ENCODE peak calls at places on chromosomes 13 and 19, in eight cellular contexts. Z, L, M, P, F, A, N and V are unnamed samples. For H3K4me1, the result is how much of the 10 kb centered on the place peaks cover.

GRCh38 chr19:48735031-48735615 is 5.3 kb downstream of the RASIP1 start:
- DNase-seq in Z (no peak), L (no peak), M (peak), P (no peak), F (no peak), A (no peak), N (no peak), V (peak)

GRCh38 chr13:53198017-53198416 is 169.4 kb downstream of the OLFM4 start:
- DNase-seq in Z (no peak), L (peak), M (peak), P (no peak), F (no peak), A (no peak), N (no peak), V (peak)

GRCh38 chr19:41753159-41753558 is 2.2 kb upstream of the CEACAM6 start:
- DNase-seq in Z (no peak), L (peak), M (peak), P (peak), F (no peak), A (peak), N (no peak), V (peak)

GRCh38 chr19:1379126-1379905 is 4.4 kb upstream of the NDUFS7 start:
- DNase-seq in Z (no peak), L (no peak), M (no peak), P (no peak), F (no peak), A (no peak), N (no peak), V (no peak)

GRCh38 chr13:110495881-110496280 is 65.6 kb downstream of the RAB20 start:
- DNase-seq in Z (no peak), L (no peak), M (no peak), P (no peak), F (no peak), A (no peak), N (no peak), V (no peak)

GRCh38 chr13:112102243-112102642 is 35.3 kb downstream of the SOX1 start:
- DNase-seq in Z (peak), L (no peak), M (peak), P (no peak), F (no peak), A (no peak), N (no peak), V (peak)

GRCh38 chr13:75326173-75327131 is 155.5 kb downstream of the TBC1D4 start:
- DNase-seq in Z (no peak), L (peak), M (no peak), P (no peak), F (peak), A (no peak), N (no peak), V (no peak)

GRCh38 chr19:4007836-4008539 is 452 bp downstream of the PIAS4 start:
- DNase-seq in Z (no peak), L (peak), M (peak), P (no peak), F (peak), A (peak), N (no peak), V (peak)

GRCh38 chr13:21948781-21949474 is 278.1 kb downstream of the FGF9 start:
- DNase-seq in Z (no peak), L (no peak), M (no peak), P (no peak), F (no peak), A (no peak), N (no peak), V (no peak)

GRCh38 chr19:30069535-30070197 is 127.6 kb downstream of the URI1 start:
- DNase-seq in Z (peak), L (no peak), M (no peak), P (peak), F (no peak), A (no peak), N (no peak), V (no peak)

GRCh38 chr13:29758591-29759114 is 91.8 kb downstream of the UBL3 start:
- DNase-seq in Z (no peak), L (no peak), M (no peak), P (no peak), F (no peak), A (peak), N (peak), V (no peak)

GRCh38 chr19:48963371-48964204 is 1.5 kb upstream of the FTL start:
- DNase-seq in Z (peak), L (no peak), M (peak), P (peak), F (peak), A (peak), N (no peak), V (peak)

GRCh38 chr19:40530091-40530901 is 46.4 kb upstream of the SHKBP1 start:
- DNase-seq in Z (no peak), L (peak), M (peak), P (peak), F (peak), A (no peak), N (no peak), V (peak)

GRCh38 chr19:51094696-51095279 is 12.1 kb upstream of the KLK14 start:
- DNase-seq in Z (no peak), L (peak), M (peak), P (peak), F (no peak), A (no peak), N (no peak), V (peak)

DNA sequence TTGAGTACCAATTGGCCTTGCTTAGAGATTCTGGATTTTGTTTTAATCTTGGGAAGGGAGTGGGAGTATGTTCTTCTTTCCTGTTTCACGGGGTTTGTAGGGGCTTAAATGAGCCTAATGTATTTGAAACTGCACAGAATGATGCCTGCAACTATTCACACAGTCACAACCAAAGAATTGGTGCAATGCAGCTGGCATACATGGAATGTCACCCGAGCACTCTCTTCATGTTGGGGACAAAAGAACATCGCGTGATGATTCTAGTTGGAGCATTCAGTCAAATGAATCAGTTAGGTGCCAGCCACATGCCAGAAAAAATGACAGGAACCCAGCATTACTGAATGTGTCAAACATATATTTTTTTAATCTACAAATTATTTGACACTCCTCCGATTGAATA is 22.1 kb downstream of the STARD13 start:
- DNase-seq in Z (no peak), L (no peak), M (no peak), P (no peak), F (no peak), A (no peak), N (no peak), V (no peak)
- H3K4me1 ChIP-seq in Z (under half), L (half or more), M (under half), P (half or more), F (under half), A (half or more), N (under half), V (under half)

GRCh38 chr13:46600943-46601311 is 48.0 kb downstream of the LRCH1 start:
- DNase-seq in Z (no peak), L (no peak), M (no peak), P (no peak), F (no peak), A (no peak), N (no peak), V (no peak)

GRCh38 chr13:46604226-46604968 is 51.4 kb downstream of the LRCH1 start:
- DNase-seq in Z (no peak), L (no peak), M (no peak), P (no peak), F (no peak), A (no peak), N (no peak), V (no peak)

GRCh38 chr13:46605089-46605488 is 52.1 kb downstream of the LRCH1 start:
- DNase-seq in Z (no peak), L (no peak), M (no peak), P (no peak), F (no peak), A (no peak), N (no peak), V (no peak)

GRCh38 chr13:46602531-46602930 is 49.6 kb downstream of the LRCH1 start:
- DNase-seq in Z (no peak), L (no peak), M (no peak), P (no peak), F (no peak), A (no peak), N (no peak), V (no peak)

DNA sequence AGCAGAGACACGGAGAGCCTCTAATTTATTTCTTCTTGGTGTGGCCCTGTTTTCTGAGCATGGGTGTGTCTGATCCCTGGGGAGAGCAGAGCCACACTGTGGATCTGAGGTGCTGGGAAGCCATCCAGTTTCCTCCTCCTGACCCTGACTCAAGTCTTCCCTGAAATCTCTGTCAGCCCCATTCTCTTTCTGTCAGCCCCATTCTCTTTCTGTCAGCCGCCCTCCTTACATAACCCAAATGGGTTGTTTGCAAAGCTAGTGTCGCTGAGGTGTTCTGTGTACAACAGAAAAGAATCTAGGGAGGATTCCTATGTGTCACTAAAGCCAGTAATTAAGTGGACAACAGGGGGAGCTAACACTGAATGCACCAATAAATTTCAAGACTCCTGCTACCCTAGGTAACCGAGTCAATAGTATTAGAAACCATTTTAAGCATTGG is 50.2 kb downstream of the LRCH1 start:
- DNase-seq in Z (no peak), L (no peak), M (peak), P (no peak), F (no peak), A (no peak), N (no peak), V (peak)
- TF ChIP-seq CTCF in Z (no peak), L (peak), M (peak), P (no peak), F (no peak), A (no peak), N (no peak), V (peak)

DNA sequence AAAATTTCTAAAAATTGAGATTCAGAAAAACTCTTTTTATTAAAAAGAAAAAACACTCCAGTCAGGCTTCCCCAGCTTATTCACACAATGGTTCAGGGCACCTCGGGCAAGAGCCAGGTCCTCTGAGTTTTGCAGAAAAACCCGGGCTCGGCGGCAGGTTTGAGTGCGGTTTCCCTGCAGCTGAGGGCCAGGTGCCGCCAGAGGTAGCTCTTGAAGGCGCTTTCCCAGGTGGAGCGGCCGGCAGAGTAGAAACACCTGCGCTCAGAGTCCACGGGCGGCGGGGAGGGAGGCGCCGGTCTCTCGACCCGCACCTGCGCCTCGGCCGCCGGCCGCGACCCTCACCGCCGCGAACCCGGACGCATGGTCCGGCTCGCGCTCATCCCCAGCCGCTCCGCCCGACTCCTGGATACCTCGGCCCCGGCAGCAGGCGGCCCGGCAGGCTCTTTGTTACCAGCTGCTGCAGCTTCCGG is 444 bp downstream of the PROSER1 start:
- DNase-seq in Z (peak), L (no peak), M (no peak), P (no peak), F (no peak), A (no peak), N (no peak), V (no peak)
- H3K4me1 ChIP-seq in Z (under half), L (under half), M (under half), P (under half), F (under half), A (half or more), N (under half), V (under half)

GRCh38 chr19:43765109-43765876 is 10.5 kb upstream of the SMG9 start:
- DNase-seq in Z (peak), L (no peak), M (no peak), P (no peak), F (no peak), A (peak), N (peak), V (no peak)

GRCh38 chr19:43763473-43763939 is 8.7 kb upstream of the SMG9 start:
- DNase-seq in Z (no peak), L (no peak), M (no peak), P (no peak), F (no peak), A (peak), N (no peak), V (no peak)

GRCh38 chr19:43759515-43759914 is 4.8 kb upstream of the SMG9 start:
- DNase-seq in Z (no peak), L (no peak), M (peak), P (no peak), F (no peak), A (peak), N (no peak), V (no peak)

GRCh38 chr19:43760941-43761340 is 6.2 kb upstream of the SMG9 start:
- DNase-seq in Z (no peak), L (no peak), M (no peak), P (no peak), F (no peak), A (no peak), N (no peak), V (no peak)

GRCh38 chr19:43762814-43763213 is 8.1 kb upstream of the SMG9 start:
- DNase-seq in Z (no peak), L (no peak), M (no peak), P (no peak), F (no peak), A (no peak), N (no peak), V (no peak)
- TF ChIP-seq CTCF in Z (no peak), L (no peak), M (no peak), P (no peak), F (no peak), A (no peak), N (no peak), V (no peak)

GRCh38 chr13:50911937-50912624 is 2.5 kb downstream of the RNASEH2B start:
- DNase-seq in Z (peak), L (peak), M (peak), P (peak), F (peak), A (peak), N (peak), V (peak)
- H3K4me1 ChIP-seq in Z (under half), L (under half), M (under half), P (under half), F (under half), A (under half), N (under half), V (under half)

GRCh38 chr19:53015730-53016129 is 2.0 kb downstream of the ERVV-1 start:
- DNase-seq in Z (no peak), L (no peak), M (peak), P (no peak), F (no peak), A (no peak), N (no peak), V (no peak)

GRCh38 chr19:53015159-53015558 is 1.4 kb downstream of the ERVV-1 start:
- DNase-seq in Z (no peak), L (no peak), M (no peak), P (no peak), F (no peak), A (no peak), N (no peak), V (no peak)

DNA sequence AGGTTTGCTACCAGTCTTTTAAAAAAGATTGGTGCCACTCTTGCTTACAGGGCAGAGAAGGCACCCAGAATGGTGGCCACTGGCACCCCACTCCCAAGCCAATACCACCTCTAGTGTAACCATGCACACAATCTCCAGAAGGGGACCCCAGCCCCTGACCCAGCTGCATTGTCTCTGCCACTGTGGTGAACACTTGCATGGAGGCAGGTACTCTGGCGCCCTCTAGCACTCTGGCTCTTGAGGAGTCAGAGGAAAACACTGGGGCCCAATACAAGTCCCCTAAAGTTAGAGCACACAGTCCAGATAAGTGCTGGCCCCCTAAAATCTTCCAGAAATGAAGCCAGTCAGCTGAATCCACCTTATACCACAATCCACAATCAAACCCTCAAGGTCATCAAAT is 6.0 kb downstream of the ERVV-1 start:
- DNase-seq in Z (no peak), L (no peak), M (peak), P (no peak), F (no peak), A (no peak), N (no peak), V (peak)
- TF ChIP-seq CTCF in Z (no peak), L (no peak), M (peak), P (no peak), F (no peak), A (no peak), N (no peak), V (peak)

GRCh38 chr19:38695832-38696732 is 48.2 kb downstream of the CAPN12 start:
- DNase-seq in Z (no peak), L (peak), M (no peak), P (no peak), F (no peak), A (no peak), N (no peak), V (no peak)
- H3K4me1 ChIP-seq in Z (under half), L (under half), M (under half), P (half or more), F (under half), A (half or more), N (half or more), V (under half)